ENCODE peak calls at places on chromosomes 11 and 22, in nine cellular contexts. R is NCI-H1694; B is coronary artery; N is right atrium auricular region; H is SJSA1; Q is LHCN-M2; D is activated CD8-positive, alpha-beta T cell treated with anti-CD3 and anti-CD28 coated beads for 36 hours; A is T follicular helper cell; P is RCC 7860. W is an unnamed sample.

GRCh38 chr11:78656327-78656726 is 81.7 kb upstream of the NARS2 start:
- DNase-seq in R (no peak), B (peak), N (peak), H (no peak), Q (no peak), D (no peak), A (no peak), P (no peak), W (no peak)

GRCh38 chr11:11391796-11392195 is 38.7 kb upstream of the CSNK2A3 start:
- DNase-seq in R (no peak), B (no peak), N (no peak), H (peak), Q (peak), D (no peak), A (no peak), P (peak), W (no peak)

GRCh38 chr22:49026476-49027121 is 801.1 kb downstream of the BRD1 start:
- DNase-seq in R (peak), B (no peak), N (no peak), H (no peak), Q (no peak), D (peak), A (no peak), P (no peak), W (no peak)

GRCh38 chr11:57463596-57464342 is 3.4 kb downstream of the RTN4RL2 start:
- DNase-seq in R (no peak), B (no peak), N (no peak), H (no peak), Q (no peak), D (no peak), A (no peak), P (no peak), W (no peak)

GRCh38 chr11:57310630-57311086 is 14.1 kb downstream of the TNKS1BP1 start:
- DNase-seq in R (no peak), B (no peak), N (no peak), H (no peak), Q (peak), D (no peak), A (no peak), P (no peak), W (no peak)

GRCh38 chr22:47452184-47452583 is 689.7 kb downstream of the TBC1D22A start:
- DNase-seq in R (no peak), B (no peak), N (no peak), H (no peak), Q (peak), D (peak), A (no peak), P (peak), W (no peak)

GRCh38 chr11:18696638-18697225 is 1.8 kb upstream of the TMEM86A start:
- DNase-seq in R (no peak), B (no peak), N (no peak), H (no peak), Q (peak), D (no peak), A (no peak), P (no peak), W (no peak)

GRCh38 chr22:20259336-20259705 is 8.8 kb downstream of the RTN4R start:
- DNase-seq in R (no peak), B (no peak), N (no peak), H (no peak), Q (no peak), D (no peak), A (no peak), P (no peak), W (no peak)

GRCh38 chr11:75896843-75897419 is 81.9 kb downstream of the UVRAG start:
- DNase-seq in R (peak), B (no peak), N (no peak), H (no peak), Q (peak), D (no peak), A (no peak), P (peak), W (no peak)

GRCh38 chr22:36343720-36344105 is 44.1 kb downstream of the MYH9 start:
- DNase-seq in R (no peak), B (no peak), N (no peak), H (no peak), Q (peak), D (no peak), A (no peak), P (no peak), W (no peak)